ENCODE peak calls at places on chromosomes 7 and 10, in five cellular contexts. One of them, this sample, is unnamed.

GRCh38 chr10:73117976-73118743 is 7.9 kb downstream of the NUDT13 start:
- DNase-seq in Peyer's patch: no peak
- DNase-seq in heart right ventricle: no peak
- DNase-seq in mucosa of descending colon: no peak
- DNase-seq in breast epithelium: no peak
- DNase-seq in this sample: no peak

GRCh38 chr7:45647426-45647825 is 73.3 kb downstream of the ADCY1 start:
- DNase-seq in heart right ventricle: no peak
- DNase-seq in mucosa of descending colon: no peak
- DNase-seq in Peyer's patch: peak; percentile 3
- DNase-seq in breast epithelium: no peak
- DNase-seq in this sample: no peak

GRCh38 chr7:123210986-123211385 is 11.2 kb upstream of the SLC13A1 start:
- DNase-seq in heart right ventricle: no peak
- DNase-seq in mucosa of descending colon: no peak
- DNase-seq in Peyer's patch: no peak
- DNase-seq in breast epithelium: no peak
- DNase-seq in this sample: no peak

GRCh38 chr7:20786779-20787651 is at the start of gene SP8:
- DNase-seq in heart right ventricle: peak; percentile 11
- DNase-seq in breast epithelium: no peak
- DNase-seq in Peyer's patch: no peak
- DNase-seq in mucosa of descending colon: peak; percentile 73
- DNase-seq in this sample: no peak

GRCh38 chr7:46752881-46753366 is 829.0 kb downstream of the TNS3 start:
- DNase-seq in heart right ventricle: no peak
- DNase-seq in mucosa of descending colon: no peak
- DNase-seq in breast epithelium: no peak
- DNase-seq in Peyer's patch: no peak
- DNase-seq in this sample: no peak

GRCh38 chr10:101781984-101782810 is 1.0 kb downstream of the NPM3 start:
- DNase-seq in heart right ventricle: no peak
- DNase-seq in mucosa of descending colon: peak; percentile 19
- DNase-seq in breast epithelium: no peak
- DNase-seq in Peyer's patch: no peak
- DNase-seq in this sample: no peak

GRCh38 chr10:97059872-97060205 is 125.9 kb downstream of the SLIT1 start:
- DNase-seq in Peyer's patch: no peak
- DNase-seq in breast epithelium: no peak
- DNase-seq in mucosa of descending colon: no peak
- DNase-seq in heart right ventricle: no peak
- DNase-seq in this sample: no peak

GRCh38 chr10:17003151-17003550 is 126.5 kb downstream of the CUBN start:
- DNase-seq in mucosa of descending colon: no peak
- DNase-seq in Peyer's patch: no peak
- DNase-seq in breast epithelium: no peak
- DNase-seq in heart right ventricle: no peak
- DNase-seq in this sample: peak; percentile 67

GRCh38 chr10:84267503-84268126 is 22.8 kb downstream of the RGR start:
- DNase-seq in Peyer's patch: no peak
- DNase-seq in mucosa of descending colon: peak; percentile 81
- DNase-seq in breast epithelium: no peak
- DNase-seq in heart right ventricle: no peak
- DNase-seq in this sample: peak; percentile 64

GRCh38 chr10:14749051-14749809 is 25.5 kb downstream of the FAM107B start:
- DNase-seq in Peyer's patch: peak; percentile 70
- DNase-seq in heart right ventricle: no peak
- DNase-seq in mucosa of descending colon: peak; percentile 52
- DNase-seq in breast epithelium: no peak
- DNase-seq in this sample: no peak

GRCh38 chr10:110083884-110084283 is 76.1 kb downstream of the ADD3 start:
- DNase-seq in Peyer's patch: no peak
- DNase-seq in mucosa of descending colon: no peak
- DNase-seq in heart right ventricle: no peak
- DNase-seq in breast epithelium: no peak
- DNase-seq in this sample: no peak

GRCh38 chr10:91887075-91887899 is 22.0 kb downstream of the FGFBP3 start:
- DNase-seq in Peyer's patch: no peak
- DNase-seq in heart right ventricle: no peak
- DNase-seq in breast epithelium: no peak
- DNase-seq in mucosa of descending colon: peak; percentile 32
- DNase-seq in this sample: no peak

GRCh38 chr10:58843760-58844159 is 331.1 kb downstream of the BICC1 start:
- DNase-seq in heart right ventricle: no peak
- DNase-seq in mucosa of descending colon: no peak
- DNase-seq in breast epithelium: no peak
- DNase-seq in Peyer's patch: no peak
- DNase-seq in this sample: no peak

GRCh38 chr10:74206727-74207126 is 55.7 kb downstream of the ADK start:
- DNase-seq in heart right ventricle: no peak
- DNase-seq in Peyer's patch: no peak
- DNase-seq in mucosa of descending colon: peak; percentile 33
- DNase-seq in breast epithelium: peak; percentile 63
- DNase-seq in this sample: no peak

GRCh38 chr7:49099587-49100326 is 175.4 kb downstream of the CDC14C start:
- DNase-seq in mucosa of descending colon: no peak
- DNase-seq in Peyer's patch: no peak
- DNase-seq in heart right ventricle: no peak
- DNase-seq in breast epithelium: no peak
- DNase-seq in this sample: no peak

GRCh38 chr7:158256091-158256816 is 331.4 kb downstream of the PTPRN2 start:
- DNase-seq in breast epithelium: no peak
- DNase-seq in Peyer's patch: no peak
- DNase-seq in heart right ventricle: no peak
- DNase-seq in mucosa of descending colon: no peak
- DNase-seq in this sample: no peak

GRCh38 chr10:45111509-45111908 is 110.8 kb downstream of the ZNF22 start:
- DNase-seq in heart right ventricle: no peak
- DNase-seq in Peyer's patch: no peak
- DNase-seq in mucosa of descending colon: no peak
- DNase-seq in breast epithelium: no peak
- DNase-seq in this sample: no peak

GRCh38 chr7:101075646-101076045 is 9.6 kb upstream of the TRIM56 start:
- DNase-seq in breast epithelium: no peak
- DNase-seq in mucosa of descending colon: no peak
- DNase-seq in Peyer's patch: no peak
- DNase-seq in heart right ventricle: no peak
- DNase-seq in this sample: no peak

GRCh38 chr7:30062587-30062986 is 34.4 kb downstream of the PLEKHA8 start:
- DNase-seq in heart right ventricle: no peak
- DNase-seq in Peyer's patch: no peak
- DNase-seq in breast epithelium: no peak
- DNase-seq in mucosa of descending colon: no peak
- DNase-seq in this sample: no peak

GRCh38 chr10:3926675-3927525 is 141.9 kb upstream of the KLF6 start:
- DNase-seq in heart right ventricle: no peak
- DNase-seq in Peyer's patch: no peak
- DNase-seq in mucosa of descending colon: no peak
- DNase-seq in breast epithelium: peak; percentile 37
- DNase-seq in this sample: peak; percentile 75

GRCh38 chr10:77458986-77459590 is 178.5 kb downstream of the KCNMA1 start:
- DNase-seq in breast epithelium: no peak
- DNase-seq in heart right ventricle: no peak
- DNase-seq in mucosa of descending colon: no peak
- DNase-seq in Peyer's patch: no peak
- DNase-seq in this sample: no peak

GRCh38 chr7:84546403-84546802 is 351.8 kb upstream of the SEMA3A start:
- DNase-seq in heart right ventricle: no peak
- DNase-seq in mucosa of descending colon: no peak
- DNase-seq in Peyer's patch: no peak
- DNase-seq in breast epithelium: no peak
- DNase-seq in this sample: no peak

GRCh38 chr10:88680958-88681357 is 16.7 kb downstream of the LIPF start:
- DNase-seq in Peyer's patch: no peak
- DNase-seq in breast epithelium: no peak
- DNase-seq in mucosa of descending colon: no peak
- DNase-seq in heart right ventricle: no peak
- DNase-seq in this sample: no peak

GRCh38 chr7:21762469-21762868 is 183.2 kb downstream of the CDCA7L start:
- DNase-seq in heart right ventricle: no peak
- DNase-seq in Peyer's patch: no peak
- DNase-seq in mucosa of descending colon: no peak
- DNase-seq in breast epithelium: no peak
- DNase-seq in this sample: no peak

GRCh38 chr7:3013975-3014792 is 29.5 kb downstream of the CARD11 start:
- DNase-seq in mucosa of descending colon: no peak
- DNase-seq in Peyer's patch: no peak
- DNase-seq in breast epithelium: no peak
- DNase-seq in heart right ventricle: no peak
- DNase-seq in this sample: no peak

GRCh38 chr7:14507617-14508016 is 394.9 kb downstream of the DGKB start:
- DNase-seq in breast epithelium: no peak
- DNase-seq in heart right ventricle: no peak
- DNase-seq in mucosa of descending colon: no peak
- DNase-seq in Peyer's patch: no peak
- DNase-seq in this sample: no peak

GRCh38 chr10:91909178-91909677 is at the start of gene FGFBP3:
- DNase-seq in mucosa of descending colon: no peak
- DNase-seq in breast epithelium: no peak
- DNase-seq in heart right ventricle: no peak
- DNase-seq in Peyer's patch: no peak
- DNase-seq in this sample: peak; percentile 80

GRCh38 chr10:98302711-98303365 is 34.8 kb upstream of the LOXL4 start:
- DNase-seq in heart right ventricle: no peak
- DNase-seq in mucosa of descending colon: no peak
- DNase-seq in Peyer's patch: no peak
- DNase-seq in breast epithelium: no peak
- DNase-seq in this sample: no peak

GRCh38 chr10:24463683-24464426 is 254.9 kb downstream of the KIAA1217 start:
- DNase-seq in mucosa of descending colon: no peak
- DNase-seq in heart right ventricle: no peak
- DNase-seq in Peyer's patch: no peak
- DNase-seq in breast epithelium: peak; percentile 69
- DNase-seq in this sample: peak; percentile 38

DNA sequence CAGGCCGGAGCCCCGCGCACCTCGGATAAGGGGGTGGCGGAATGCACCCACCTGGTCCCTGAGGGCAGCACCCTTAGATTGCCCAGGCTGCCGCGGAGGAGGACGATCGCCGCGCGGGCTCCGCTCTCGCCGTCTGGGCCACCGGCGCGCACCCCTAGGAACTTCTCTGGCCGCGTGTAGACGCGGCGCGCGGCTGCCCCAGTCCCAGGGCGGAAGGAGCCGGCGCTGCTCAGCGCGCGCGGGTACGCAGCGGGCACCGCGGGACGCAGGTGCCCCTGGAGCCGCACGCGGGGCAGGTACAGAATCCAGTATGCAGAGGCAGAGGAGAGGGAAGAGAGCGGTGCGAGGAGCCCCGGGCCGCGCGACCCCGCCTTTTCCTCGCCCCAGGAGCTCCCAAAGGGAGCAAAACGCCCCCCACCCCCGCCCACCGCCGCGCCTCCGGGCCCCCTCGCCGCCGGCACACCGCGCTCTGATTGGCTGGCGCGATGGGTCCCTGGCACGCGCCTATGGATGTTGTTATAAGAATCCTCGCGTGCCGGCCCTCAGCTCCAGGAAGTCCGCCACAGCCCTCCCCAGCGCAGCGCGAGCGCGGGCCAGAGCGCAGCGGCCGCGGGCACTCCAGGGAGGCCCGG is at the start of gene PTF1A:
- DNase-seq in Peyer's patch: no peak
- DNase-seq in breast epithelium: no peak
- DNase-seq in heart right ventricle: no peak
- DNase-seq in mucosa of descending colon: no peak
- DNase-seq in this sample: no peak
- H3K4me3 ChIP-seq in Peyer's patch: no peak within 1 kb of the TSS
- H3K4me3 ChIP-seq in breast epithelium: peak within 1 kb of the TSS; percentile 43
- H3K4me3 ChIP-seq in heart right ventricle: no peak within 1 kb of the TSS
- H3K4me3 ChIP-seq in mucosa of descending colon: no peak within 1 kb of the TSS
- H3K4me3 ChIP-seq in this sample: no peak within 1 kb of the TSS

DNA sequence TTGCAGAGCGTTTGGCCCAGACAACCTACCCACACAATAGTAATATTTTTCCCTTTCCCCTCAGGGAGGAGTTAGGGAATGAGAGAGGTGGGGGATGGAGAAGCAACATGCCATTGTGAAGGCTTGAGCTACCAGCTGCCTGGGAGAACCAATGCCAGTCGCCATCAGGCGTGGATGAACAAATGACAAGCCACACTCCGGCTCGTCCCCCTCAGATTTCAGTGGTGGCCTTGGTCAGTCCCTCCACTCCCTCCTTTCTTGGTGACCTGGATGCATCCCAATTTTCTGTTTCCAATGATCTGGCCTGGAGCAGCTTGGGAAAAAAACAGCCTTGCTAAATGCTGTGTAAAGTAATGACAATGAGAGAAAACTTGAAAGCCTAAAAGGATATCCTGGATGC is 110.8 kb downstream of the ICA1 start:
- DNase-seq in mucosa of descending colon: no peak
- DNase-seq in Peyer's patch: no peak
- DNase-seq in breast epithelium: peak; percentile 43
- DNase-seq in heart right ventricle: no peak
- DNase-seq in this sample: no peak
- H3K36me3 ChIP-seq in mucosa of descending colon: no peaks in the 10 kb centered on the region
- H3K36me3 ChIP-seq in Peyer's patch: no peaks in the 10 kb centered on the region
- H3K36me3 ChIP-seq in breast epithelium: no peaks in the 10 kb centered on the region
- H3K36me3 ChIP-seq in heart right ventricle: no peaks in the 10 kb centered on the region
- H3K36me3 ChIP-seq in this sample: no peaks in the 10 kb centered on the region

GRCh38 chr10:1214882-1215540 is 158.8 kb downstream of the WDR37 start:
- DNase-seq in breast epithelium: no peak
- DNase-seq in mucosa of descending colon: no peak
- DNase-seq in Peyer's patch: no peak
- DNase-seq in heart right ventricle: no peak
- DNase-seq in this sample: no peak

GRCh38 chr10:1215862-1216575 is 159.8 kb downstream of the WDR37 start:
- DNase-seq in heart right ventricle: no peak
- DNase-seq in mucosa of descending colon: peak; percentile 15
- DNase-seq in Peyer's patch: no peak
- DNase-seq in breast epithelium: no peak
- DNase-seq in this sample: no peak

GRCh38 chr10:1217661-1218060 is 161.5 kb downstream of the WDR37 start:
- DNase-seq in breast epithelium: no peak
- DNase-seq in Peyer's patch: no peak
- DNase-seq in mucosa of descending colon: no peak
- DNase-seq in heart right ventricle: no peak
- DNase-seq in this sample: no peak

GRCh38 chr10:1216576-1217236 is 160.5 kb downstream of the WDR37 start:
- DNase-seq in Peyer's patch: no peak
- DNase-seq in heart right ventricle: no peak
- DNase-seq in mucosa of descending colon: no peak
- DNase-seq in breast epithelium: no peak
- DNase-seq in this sample: no peak

GRCh38 chr10:1217237-1217587 is 161.0 kb downstream of the WDR37 start:
- DNase-seq in heart right ventricle: no peak
- DNase-seq in breast epithelium: no peak
- DNase-seq in Peyer's patch: no peak
- DNase-seq in mucosa of descending colon: no peak
- DNase-seq in this sample: no peak
- H3K9me3 ChIP-seq in heart right ventricle: no peaks in the 10 kb centered on the region
- H3K9me3 ChIP-seq in breast epithelium: no peaks in the 10 kb centered on the region
- H3K9me3 ChIP-seq in Peyer's patch: no peaks in the 10 kb centered on the region
- H3K9me3 ChIP-seq in mucosa of descending colon: no peaks in the 10 kb centered on the region
- H3K9me3 ChIP-seq in this sample: peaks cover 3% of the 10 kb centered on the region

GRCh38 chr10:124918906-124919305 is 23.0 kb upstream of the ZRANB1 start:
- DNase-seq in heart right ventricle: no peak
- DNase-seq in Peyer's patch: no peak
- DNase-seq in breast epithelium: no peak
- DNase-seq in mucosa of descending colon: no peak
- DNase-seq in this sample: no peak
- H3K4me3 ChIP-seq in heart right ventricle: no peak overlapping the region
- H3K4me3 ChIP-seq in Peyer's patch: no peak overlapping the region
- H3K4me3 ChIP-seq in breast epithelium: peak overlapping the region; percentile 90
- H3K4me3 ChIP-seq in mucosa of descending colon: no peak overlapping the region
- H3K4me3 ChIP-seq in this sample: peak overlapping the region; percentile 94

This sample was measured in DND-41.